ENCODE peak calls at places on chromosomes 5 and 9, in eight cellular contexts. One of them, this sample, is unnamed.
A peak's percentile ranks its signal among the peaks of the same experiment; 100 is the strongest.

GRCh38 chr5:108398964-108399363 is 17.1 kb upstream of the FBXL17 start:
- DNase-seq in heart left ventricle: no peak
- DNase-seq in suprapubic skin: no peak
- DNase-seq in dorsolateral prefrontal cortex: no peak
- DNase-seq in Panc1: no peak
- DNase-seq in cardiac muscle cell: no peak
- DNase-seq in CD8-positive, alpha-beta T cell: no peak
- DNase-seq in astrocyte of the spinal cord: no peak
- DNase-seq in this sample: no peak

GRCh38 chr5:36444582-36444999 is 142.9 kb upstream of the RANBP3L start:
- DNase-seq in heart left ventricle: no peak
- DNase-seq in suprapubic skin: no peak
- DNase-seq in dorsolateral prefrontal cortex: peak; percentile 60
- DNase-seq in Panc1: no peak
- DNase-seq in cardiac muscle cell: no peak
- DNase-seq in CD8-positive, alpha-beta T cell: no peak
- DNase-seq in astrocyte of the spinal cord: peak; percentile 58
- DNase-seq in this sample: peak; percentile 21

GRCh38 chr9:29220852-29221251 is 1647.6 kb upstream of the C9orf72 start:
- DNase-seq in heart left ventricle: no peak
- DNase-seq in suprapubic skin: no peak
- DNase-seq in dorsolateral prefrontal cortex: no peak
- DNase-seq in Panc1: no peak
- DNase-seq in cardiac muscle cell: no peak
- DNase-seq in CD8-positive, alpha-beta T cell: no peak
- DNase-seq in astrocyte of the spinal cord: no peak
- DNase-seq in this sample: no peak

GRCh38 chr5:65142511-65143011 is 339.2 kb downstream of the ADAMTS6 start:
- DNase-seq in heart left ventricle: no peak
- DNase-seq in suprapubic skin: no peak
- DNase-seq in dorsolateral prefrontal cortex: no peak
- DNase-seq in Panc1: no peak
- DNase-seq in cardiac muscle cell: no peak
- DNase-seq in CD8-positive, alpha-beta T cell: no peak
- DNase-seq in astrocyte of the spinal cord: peak; percentile 70
- DNase-seq in this sample: peak; percentile 71

GRCh38 chr5:163565931-163566608 is 60.7 kb downstream of the MAT2B start:
- DNase-seq in heart left ventricle: no peak
- DNase-seq in suprapubic skin: no peak
- DNase-seq in dorsolateral prefrontal cortex: peak; percentile 38
- DNase-seq in Panc1: no peak
- DNase-seq in cardiac muscle cell: peak; percentile 34
- DNase-seq in CD8-positive, alpha-beta T cell: peak; percentile 10
- DNase-seq in astrocyte of the spinal cord: peak; percentile 23
- DNase-seq in this sample: peak; percentile 32

GRCh38 chr5:115435065-115435775 is 109.4 kb downstream of the FEM1C start:
- DNase-seq in heart left ventricle: no peak
- DNase-seq in suprapubic skin: no peak
- DNase-seq in dorsolateral prefrontal cortex: no peak
- DNase-seq in Panc1: no peak
- DNase-seq in cardiac muscle cell: no peak
- DNase-seq in CD8-positive, alpha-beta T cell: no peak
- DNase-seq in astrocyte of the spinal cord: no peak
- DNase-seq in this sample: no peak

GRCh38 chr5:112718344-112718743 is 19.3 kb upstream of the APC start:
- DNase-seq in heart left ventricle: no peak
- DNase-seq in suprapubic skin: no peak
- DNase-seq in dorsolateral prefrontal cortex: no peak
- DNase-seq in Panc1: no peak
- DNase-seq in cardiac muscle cell: no peak
- DNase-seq in CD8-positive, alpha-beta T cell: no peak
- DNase-seq in astrocyte of the spinal cord: no peak
- DNase-seq in this sample: no peak

GRCh38 chr5:180669661-180670060 is 20.3 kb upstream of the FLT4 start:
- DNase-seq in heart left ventricle: no peak
- DNase-seq in suprapubic skin: no peak
- DNase-seq in dorsolateral prefrontal cortex: no peak
- DNase-seq in Panc1: no peak
- DNase-seq in cardiac muscle cell: no peak
- DNase-seq in CD8-positive, alpha-beta T cell: no peak
- DNase-seq in astrocyte of the spinal cord: no peak
- DNase-seq in this sample: no peak

GRCh38 chr5:155728146-155728856 is 598.7 kb upstream of the SGCD start:
- DNase-seq in heart left ventricle: peak; percentile 70
- DNase-seq in suprapubic skin: peak; percentile 63
- DNase-seq in dorsolateral prefrontal cortex: peak; percentile 59
- DNase-seq in Panc1: no peak
- DNase-seq in cardiac muscle cell: peak; percentile 74
- DNase-seq in CD8-positive, alpha-beta T cell: no peak
- DNase-seq in astrocyte of the spinal cord: peak; percentile 2
- DNase-seq in this sample: peak; percentile 26

GRCh38 chr9:9483175-9483574 is 1129.6 kb downstream of the PTPRD start:
- DNase-seq in heart left ventricle: no peak
- DNase-seq in suprapubic skin: no peak
- DNase-seq in dorsolateral prefrontal cortex: no peak
- DNase-seq in Panc1: no peak
- DNase-seq in cardiac muscle cell: no peak
- DNase-seq in CD8-positive, alpha-beta T cell: no peak
- DNase-seq in astrocyte of the spinal cord: no peak
- DNase-seq in this sample: no peak

GRCh38 chr5:133405275-133406034 is 206.9 kb downstream of the FSTL4 start:
- DNase-seq in heart left ventricle: no peak
- DNase-seq in suprapubic skin: no peak
- DNase-seq in dorsolateral prefrontal cortex: no peak
- DNase-seq in Panc1: no peak
- DNase-seq in cardiac muscle cell: no peak
- DNase-seq in CD8-positive, alpha-beta T cell: no peak
- DNase-seq in astrocyte of the spinal cord: no peak
- DNase-seq in this sample: no peak

GRCh38 chr9:89178162-89179120 is at the start of gene SHC3:
- DNase-seq in heart left ventricle: no peak
- DNase-seq in suprapubic skin: no peak
- DNase-seq in dorsolateral prefrontal cortex: peak; percentile 39
- DNase-seq in Panc1: no peak
- DNase-seq in cardiac muscle cell: peak; percentile 13
- DNase-seq in CD8-positive, alpha-beta T cell: no peak
- DNase-seq in astrocyte of the spinal cord: peak; percentile 63
- DNase-seq in this sample: peak; percentile 58

GRCh38 chr9:89177401-89178161 is 1.0 kb downstream of the SHC3 start:
- DNase-seq in heart left ventricle: no peak
- DNase-seq in suprapubic skin: no peak
- DNase-seq in dorsolateral prefrontal cortex: peak; percentile 38
- DNase-seq in Panc1: no peak
- DNase-seq in cardiac muscle cell: peak; percentile 7
- DNase-seq in CD8-positive, alpha-beta T cell: no peak
- DNase-seq in astrocyte of the spinal cord: peak; percentile 41
- DNase-seq in this sample: peak; percentile 36

GRCh38 chr9:89175739-89176360 is 2.8 kb downstream of the SHC3 start:
- DNase-seq in heart left ventricle: no peak
- DNase-seq in suprapubic skin: no peak
- DNase-seq in dorsolateral prefrontal cortex: no peak
- DNase-seq in Panc1: no peak
- DNase-seq in cardiac muscle cell: no peak
- DNase-seq in CD8-positive, alpha-beta T cell: no peak
- DNase-seq in astrocyte of the spinal cord: peak; percentile 33
- DNase-seq in this sample: no peak

GRCh38 chr9:89179535-89179919 is 909 bp upstream of the SHC3 start:
- DNase-seq in heart left ventricle: no peak
- DNase-seq in suprapubic skin: no peak
- DNase-seq in dorsolateral prefrontal cortex: no peak
- DNase-seq in Panc1: no peak
- DNase-seq in cardiac muscle cell: peak; percentile 4
- DNase-seq in CD8-positive, alpha-beta T cell: no peak
- DNase-seq in astrocyte of the spinal cord: peak; percentile 58
- DNase-seq in this sample: peak; percentile 65

DNA sequence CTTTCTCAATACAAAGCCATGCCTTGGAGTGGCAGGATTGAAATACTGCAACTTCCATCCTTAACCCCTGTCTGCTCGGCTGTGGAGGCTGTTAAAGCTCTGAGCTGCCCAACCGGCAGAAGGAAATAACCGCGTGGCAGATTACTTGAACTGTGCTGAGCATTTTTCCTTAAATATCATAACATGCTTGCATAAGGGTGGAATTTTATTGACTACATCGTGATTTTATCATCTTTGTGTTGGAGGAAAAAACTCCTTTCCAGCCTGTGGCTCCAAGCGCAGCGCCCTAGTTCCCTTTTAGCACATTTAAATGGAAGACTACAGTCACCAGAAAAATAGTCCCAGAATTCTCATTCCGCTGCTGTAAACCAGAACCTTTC is 1.6 kb downstream of the SHC3 start:
- DNase-seq in heart left ventricle: no peak
- DNase-seq in suprapubic skin: no peak
- DNase-seq in dorsolateral prefrontal cortex: no peak
- DNase-seq in Panc1: no peak
- DNase-seq in cardiac muscle cell: no peak
- DNase-seq in CD8-positive, alpha-beta T cell: no peak
- DNase-seq in astrocyte of the spinal cord: peak; percentile 73
- DNase-seq in this sample: peak; percentile 66
- H3K4me3 ChIP-seq in heart left ventricle: peak overlapping the region; percentile 55
- H3K4me3 ChIP-seq in suprapubic skin: peak overlapping the region; percentile 67
- H3K4me3 ChIP-seq in dorsolateral prefrontal cortex: peak overlapping the region; percentile 61
- H3K4me3 ChIP-seq in Panc1: peak overlapping the region; percentile 50
- H3K4me3 ChIP-seq in cardiac muscle cell: no peak overlapping the region
- H3K4me3 ChIP-seq in CD8-positive, alpha-beta T cell: no peak overlapping the region
- H3K4me3 ChIP-seq in astrocyte of the spinal cord: peak overlapping the region; percentile 62
- H3K4me3 ChIP-seq in this sample: peak overlapping the region; percentile 66

GRCh38 chr5:1769752-1770442 is 29.7 kb downstream of the MRPL36 start:
- DNase-seq in heart left ventricle: peak; percentile 19
- DNase-seq in suprapubic skin: no peak
- DNase-seq in dorsolateral prefrontal cortex: no peak
- DNase-seq in Panc1: no peak
- DNase-seq in cardiac muscle cell: no peak
- DNase-seq in CD8-positive, alpha-beta T cell: no peak
- DNase-seq in astrocyte of the spinal cord: no peak
- DNase-seq in this sample: no peak
- TF ChIP-seq CTCF in heart left ventricle: no peak
- TF ChIP-seq CTCF in suprapubic skin: no peak
- TF ChIP-seq CTCF in dorsolateral prefrontal cortex: no peak
- TF ChIP-seq CTCF in Panc1: no peak
- TF ChIP-seq CTCF in cardiac muscle cell: no peak
- TF ChIP-seq CTCF in CD8-positive, alpha-beta T cell: no peak
- TF ChIP-seq CTCF in astrocyte of the spinal cord: no peak
- TF ChIP-seq CTCF in this sample: no peak

GRCh38 chr5:174608631-174609097 is 115.7 kb upstream of the MSX2 start:
- DNase-seq in heart left ventricle: peak; percentile 46
- DNase-seq in suprapubic skin: peak; percentile 64
- DNase-seq in dorsolateral prefrontal cortex: peak; percentile 38
- DNase-seq in Panc1: no peak
- DNase-seq in cardiac muscle cell: peak; percentile 28
- DNase-seq in CD8-positive, alpha-beta T cell: no peak
- DNase-seq in astrocyte of the spinal cord: no peak
- DNase-seq in this sample: peak; percentile 11
- H3K4me3 ChIP-seq in heart left ventricle: no peak overlapping the region
- H3K4me3 ChIP-seq in suprapubic skin: peak overlapping the region; percentile 6
- H3K4me3 ChIP-seq in dorsolateral prefrontal cortex: no peak overlapping the region
- H3K4me3 ChIP-seq in Panc1: no peak overlapping the region
- H3K4me3 ChIP-seq in cardiac muscle cell: no peak overlapping the region
- H3K4me3 ChIP-seq in CD8-positive, alpha-beta T cell: no peak overlapping the region
- H3K4me3 ChIP-seq in astrocyte of the spinal cord: no peak overlapping the region
- H3K4me3 ChIP-seq in this sample: no peak overlapping the region

DNA sequence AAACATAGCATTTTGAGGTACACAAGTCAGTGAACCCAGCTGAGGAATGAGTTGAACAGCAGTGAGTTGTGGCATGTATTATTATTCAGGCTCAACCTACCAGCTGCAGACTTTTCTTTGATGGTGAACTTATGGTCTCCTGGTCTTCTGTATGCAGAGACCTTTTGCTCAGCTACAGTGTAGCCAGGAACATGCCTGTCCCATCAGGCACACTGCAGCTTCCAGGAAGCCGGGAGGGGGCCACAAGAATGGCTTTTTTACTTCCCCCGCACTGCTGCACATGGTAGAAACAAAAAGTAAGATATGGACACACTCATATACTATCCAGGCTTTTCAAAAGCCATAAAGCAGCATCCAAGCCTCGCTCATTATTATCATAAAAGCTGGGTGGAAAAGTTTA is 65.3 kb upstream of the PLPP1 start:
- DNase-seq in heart left ventricle: no peak
- DNase-seq in suprapubic skin: no peak
- DNase-seq in dorsolateral prefrontal cortex: no peak
- DNase-seq in Panc1: no peak
- DNase-seq in cardiac muscle cell: no peak
- DNase-seq in CD8-positive, alpha-beta T cell: no peak
- DNase-seq in astrocyte of the spinal cord: no peak
- DNase-seq in this sample: peak; percentile 36
- TF ChIP-seq CTCF in heart left ventricle: no peak
- TF ChIP-seq CTCF in suprapubic skin: no peak
- TF ChIP-seq CTCF in dorsolateral prefrontal cortex: no peak
- TF ChIP-seq CTCF in Panc1: no peak
- TF ChIP-seq CTCF in cardiac muscle cell: no peak
- TF ChIP-seq CTCF in CD8-positive, alpha-beta T cell: no peak
- TF ChIP-seq CTCF in astrocyte of the spinal cord: no peak
- TF ChIP-seq CTCF in this sample: no peak

GRCh38 chr5:137743031-137743640 is 7.2 kb upstream of the KLHL3 start:
- DNase-seq in heart left ventricle: peak; percentile 33
- DNase-seq in suprapubic skin: no peak
- DNase-seq in dorsolateral prefrontal cortex: peak; percentile 42
- DNase-seq in Panc1: no peak
- DNase-seq in cardiac muscle cell: peak; percentile 81
- DNase-seq in CD8-positive, alpha-beta T cell: peak; percentile 61
- DNase-seq in astrocyte of the spinal cord: peak; percentile 81
- DNase-seq in this sample: peak; percentile 87

GRCh38 chr5:137751869-137752491 is 2.2 kb downstream of the HNRNPA0 start:
- DNase-seq in heart left ventricle: no peak
- DNase-seq in suprapubic skin: no peak
- DNase-seq in dorsolateral prefrontal cortex: no peak
- DNase-seq in Panc1: peak; percentile 57
- DNase-seq in cardiac muscle cell: peak; percentile 74
- DNase-seq in CD8-positive, alpha-beta T cell: no peak
- DNase-seq in astrocyte of the spinal cord: peak; percentile 80
- DNase-seq in this sample: peak; percentile 89

GRCh38 chr5:137752873-137753226 is 1.3 kb downstream of the HNRNPA0 start:
- DNase-seq in heart left ventricle: peak; percentile 46
- DNase-seq in suprapubic skin: no peak
- DNase-seq in dorsolateral prefrontal cortex: no peak
- DNase-seq in Panc1: no peak
- DNase-seq in cardiac muscle cell: no peak
- DNase-seq in CD8-positive, alpha-beta T cell: peak; percentile 24
- DNase-seq in astrocyte of the spinal cord: no peak
- DNase-seq in this sample: peak; percentile 32

GRCh38 chr5:137750436-137750835 is 3.7 kb downstream of the HNRNPA0 start:
- DNase-seq in heart left ventricle: no peak
- DNase-seq in suprapubic skin: no peak
- DNase-seq in dorsolateral prefrontal cortex: no peak
- DNase-seq in Panc1: no peak
- DNase-seq in cardiac muscle cell: no peak
- DNase-seq in CD8-positive, alpha-beta T cell: no peak
- DNase-seq in astrocyte of the spinal cord: no peak
- DNase-seq in this sample: no peak

GRCh38 chr5:137747848-137748247 is 6.3 kb downstream of the HNRNPA0 start:
- DNase-seq in heart left ventricle: no peak
- DNase-seq in suprapubic skin: no peak
- DNase-seq in dorsolateral prefrontal cortex: no peak
- DNase-seq in Panc1: no peak
- DNase-seq in cardiac muscle cell: no peak
- DNase-seq in CD8-positive, alpha-beta T cell: no peak
- DNase-seq in astrocyte of the spinal cord: no peak
- DNase-seq in this sample: no peak
- H3K4me3 ChIP-seq in heart left ventricle: no peak overlapping the region
- H3K4me3 ChIP-seq in suprapubic skin: no peak overlapping the region
- H3K4me3 ChIP-seq in dorsolateral prefrontal cortex: no peak overlapping the region
- H3K4me3 ChIP-seq in Panc1: no peak overlapping the region
- H3K4me3 ChIP-seq in cardiac muscle cell: no peak overlapping the region
- H3K4me3 ChIP-seq in CD8-positive, alpha-beta T cell: no peak overlapping the region
- H3K4me3 ChIP-seq in astrocyte of the spinal cord: no peak overlapping the region
- H3K4me3 ChIP-seq in this sample: no peak overlapping the region